ENCODE peak calls at places on chromosomes 4 and X, in ten cellular contexts. K is ovary, P is prostate gland, Y is gastrocnemius medialis, N is body of pancreas, R is K562, X is right lobe of liver, G is IMR-90, O is uterus, D is suprapubic skin. M is an unnamed sample.
A peak's percentile ranks its signal among the peaks of the same experiment; 100 is the strongest.

GRCh38 chrX:74925210-74926088 is at the start of gene NEXMIF:
- DNase-seq in K (peak; percentile 9), P (peak; percentile 19), Y (no peak), N (peak; percentile 53), R (no peak), X (peak; percentile 39), G (no peak), O (peak; percentile 17), D (no peak), M (no peak)

GRCh38 chrX:18426004-18426320 is 554 bp downstream of the CDKL5 start:
- DNase-seq in K (no peak), P (no peak), Y (no peak), N (peak; percentile 7), R (no peak), X (no peak), G (no peak), O (no peak), D (no peak), M (no peak)

GRCh38 chr4:112284662-112285411 is 867 bp downstream of the TIFA start:
- DNase-seq in K (peak; percentile 22), P (peak; percentile 72), Y (no peak), N (peak; percentile 56), R (peak; percentile 29), X (peak; percentile 39), G (peak; percentile 24), O (no peak), D (no peak), M (no peak)

GRCh38 chrX:10755477-10756334 is 135.3 kb upstream of the MID1 start:
- DNase-seq in K (no peak), P (peak; percentile 5), Y (no peak), N (peak; percentile 7), R (no peak), X (no peak), G (peak; percentile 81), O (peak; percentile 27), D (no peak), M (no peak)

GRCh38 chrX:75131973-75132627 is 24.0 kb downstream of the ABCB7 start:
- DNase-seq in K (no peak), P (no peak), Y (peak; percentile 8), N (no peak), R (no peak), X (no peak), G (no peak), O (no peak), D (no peak), M (no peak)

GRCh38 chr4:148998719-148999118 is 556.5 kb upstream of the NR3C2 start:
- DNase-seq in K (no peak), P (no peak), Y (no peak), N (no peak), R (no peak), X (no peak), G (peak; percentile 17), O (no peak), D (no peak), M (no peak)

GRCh38 chr4:150950657-150951056 is 64.4 kb downstream of the LRBA start:
- DNase-seq in K (no peak), P (no peak), Y (no peak), N (no peak), R (no peak), X (no peak), G (no peak), O (no peak), D (no peak), M (no peak)

GRCh38 chr4:137641554-137641953 is 109.3 kb upstream of the PCDH18 start:
- DNase-seq in K (no peak), P (no peak), Y (peak; percentile 43), N (no peak), R (no peak), X (no peak), G (no peak), O (no peak), D (no peak), M (peak; percentile 54)

GRCh38 chrX:43970528-43970927 is 2.7 kb downstream of the NDP start:
- DNase-seq in K (no peak), P (no peak), Y (no peak), N (no peak), R (no peak), X (no peak), G (peak; percentile 68), O (no peak), D (no peak), M (no peak)

GRCh38 chr4:31088600-31089230 is 368.5 kb downstream of the PCDH7 start:
- DNase-seq in K (no peak), P (no peak), Y (no peak), N (no peak), R (no peak), X (no peak), G (peak; percentile 83), O (no peak), D (no peak), M (no peak)

GRCh38 chrX:138756234-138756633 is 44.7 kb upstream of the FGF13 start:
- DNase-seq in K (peak; percentile 19), P (no peak), Y (peak; percentile 32), N (peak; percentile 10), R (no peak), X (peak; percentile 15), G (no peak), O (no peak), D (no peak), M (no peak)

GRCh38 chr4:112031712-112032328 is 113.4 kb upstream of the FAM241A start:
- DNase-seq in K (no peak), P (no peak), Y (no peak), N (peak; percentile 7), R (peak; percentile 41), X (no peak), G (peak; percentile 50), O (peak; percentile 23), D (no peak), M (no peak)

GRCh38 chr4:6732441-6733357 is 16.7 kb downstream of the BLOC1S4 start:
- DNase-seq in K (peak; percentile 69), P (no peak), Y (peak; percentile 82), N (peak; percentile 37), R (peak; percentile 86), X (peak; percentile 83), G (peak; percentile 94), O (peak; percentile 58), D (peak; percentile 88), M (no peak)

GRCh38 chr4:74969507-74970474 is 36.9 kb downstream of the PARM1 start:
- DNase-seq in K (no peak), P (no peak), Y (peak; percentile 82), N (peak; percentile 66), R (no peak), X (no peak), G (no peak), O (peak; percentile 26), D (no peak), M (no peak)

GRCh38 chr4:113908829-113909228 is 70.6 kb downstream of the ARSJ start:
- DNase-seq in K (no peak), P (no peak), Y (no peak), N (no peak), R (no peak), X (no peak), G (no peak), O (no peak), D (no peak), M (no peak)

GRCh38 chr4:123524958-123525628 is 128.5 kb downstream of the SPRY1 start:
- DNase-seq in K (no peak), P (no peak), Y (no peak), N (no peak), R (no peak), X (no peak), G (peak; percentile 65), O (no peak), D (no peak), M (no peak)

GRCh38 chr4:148030486-148030885 is 298.6 kb downstream of the ARHGAP10 start:
- DNase-seq in K (no peak), P (no peak), Y (no peak), N (no peak), R (no peak), X (no peak), G (peak; percentile 75), O (no peak), D (no peak), M (no peak)

GRCh38 chr4:101022151-101023024 is 324.9 kb downstream of the PPP3CA start:
- DNase-seq in K (no peak), P (no peak), Y (no peak), N (no peak), R (no peak), X (no peak), G (peak; percentile 39), O (no peak), D (no peak), M (no peak)

GRCh38 chr4:7757501-7758443 is 181.9 kb downstream of the AFAP1 start:
- DNase-seq in K (no peak), P (peak; percentile 49), Y (no peak), N (no peak), R (no peak), X (no peak), G (no peak), O (peak; percentile 72), D (no peak), M (no peak)

GRCh38 chr4:184811484-184812180 is 14.1 kb downstream of the ACSL1 start:
- DNase-seq in K (no peak), P (no peak), Y (peak; percentile 83), N (no peak), R (no peak), X (no peak), G (no peak), O (peak; percentile 43), D (peak; percentile 65), M (peak; percentile 83)

GRCh38 chrX:120549483-120550452 is 11.0 kb downstream of the CUL4B start:
- DNase-seq in K (no peak), P (no peak), Y (no peak), N (no peak), R (peak; percentile 11), X (no peak), G (peak; percentile 94), O (no peak), D (no peak), M (no peak)

GRCh38 chrX:276588-277171 is 4.5 kb upstream of the PLCXD1 start:
- DNase-seq in K (no peak), P (peak; percentile 42), Y (no peak), N (peak; percentile 67), R (peak; percentile 46), X (peak; percentile 58), G (peak; percentile 76), O (no peak), D (peak; percentile 84), M (no peak)
- TF ChIP-seq POLR2A in K (no peak), P (no peak), Y (no peak), N (no peak), R (no peak), X (no peak), G (peak; percentile 84), O (no peak), D (no peak), M (no peak)

GRCh38 chrX:100410083-100410590 is at the start of gene PCDH19:
- DNase-seq in K (peak; percentile 51), P (peak; percentile 13), Y (no peak), N (peak; percentile 59), R (peak; percentile 8), X (peak; percentile 58), G (peak; percentile 17), O (peak; percentile 38), D (no peak), M (no peak)
- H3K4me3 ChIP-seq in K (peak within 1 kb of the TSS; percentile 28), P (peak within 1 kb of the TSS; percentile 18), Y (peak within 1 kb of the TSS; percentile 49), N (no peak within 1 kb of the TSS), R (no peak within 1 kb of the TSS), X (peak within 1 kb of the TSS; percentile 43), G (peak within 1 kb of the TSS; percentile 4), O (peak within 1 kb of the TSS; percentile 19), D (peak within 1 kb of the TSS; percentile 47), M (no peak within 1 kb of the TSS)

GRCh38 chr4:140152760-140153418 is 1.1 kb downstream of the MAML3 start:
- DNase-seq in K (peak; percentile 70), P (peak; percentile 53), Y (peak; percentile 27), N (peak; percentile 75), R (peak; percentile 16), X (peak; percentile 71), G (peak; percentile 44), O (peak; percentile 74), D (peak; percentile 86), M (peak; percentile 49)
- TF ChIP-seq POLR2A in K (no peak), P (peak; percentile 11), Y (no peak), N (peak; percentile 68), R (no peak), X (no peak), G (peak; percentile 42), O (peak; percentile 7), D (no peak), M (no peak)

GRCh38 chrX:102627640-102628039 is 23.6 kb upstream of the GPRASP1 start:
- DNase-seq in K (no peak), P (no peak), Y (no peak), N (no peak), R (no peak), X (no peak), G (no peak), O (no peak), D (no peak), M (no peak)
- H3K4me3 ChIP-seq in K (no peak overlapping the region), P (no peak overlapping the region), Y (no peak overlapping the region), N (no peak overlapping the region), R (no peak overlapping the region), X (no peak overlapping the region), G (no peak overlapping the region), O (no peak overlapping the region), D (no peak overlapping the region), M (no peak overlapping the region)